ENCODE peak calls at places on chromosomes 5 and 9, in ten cellular contexts. One of them, this sample, is unnamed.

GRCh38 chr9:97737429-97737828 is 40.3 kb upstream of the XPA start:
- DNase-seq in HT-29: peak; percentile 43
- DNase-seq in NCI-H2107: no peak
- DNase-seq in activated CD4-positive, alpha-beta T cell treated with anti-CD3 and anti-CD28 coated beads, Interleukin-2, amount 10 ng/mL, durations not matched to agents 7 days and 5 days: no peak
- DNase-seq in KG1: no peak
- DNase-seq in suprapubic skin: no peak
- DNase-seq in progenitor cell of endocrine pancreas: no peak
- DNase-seq in AG04449: no peak
- DNase-seq in neural crest cell: no peak
- DNase-seq in stimulated activated CD8-positive, alpha-beta memory T cell treated with anti-CD3 and anti-CD28 coated beads, Interleukin-15, amount 100 ng/mL, for 48 hours: no peak
- DNase-seq in this sample: no peak

GRCh38 chr5:5523066-5523505 is 100.6 kb downstream of the ICE1 start:
- DNase-seq in HT-29: no peak
- DNase-seq in NCI-H2107: no peak
- DNase-seq in activated CD4-positive, alpha-beta T cell treated with anti-CD3 and anti-CD28 coated beads, Interleukin-2, amount 10 ng/mL, durations not matched to agents 7 days and 5 days: peak; percentile 63
- DNase-seq in KG1: no peak
- DNase-seq in suprapubic skin: no peak
- DNase-seq in progenitor cell of endocrine pancreas: no peak
- DNase-seq in AG04449: no peak
- DNase-seq in neural crest cell: no peak
- DNase-seq in stimulated activated CD8-positive, alpha-beta memory T cell treated with anti-CD3 and anti-CD28 coated beads, Interleukin-15, amount 100 ng/mL, for 48 hours: no peak
- DNase-seq in this sample: peak; percentile 27

GRCh38 chr5:180618830-180619562 is 27.7 kb upstream of the SCGB3A1 start:
- DNase-seq in HT-29: no peak
- DNase-seq in NCI-H2107: no peak
- DNase-seq in activated CD4-positive, alpha-beta T cell treated with anti-CD3 and anti-CD28 coated beads, Interleukin-2, amount 10 ng/mL, durations not matched to agents 7 days and 5 days: peak; percentile 33
- DNase-seq in KG1: no peak
- DNase-seq in suprapubic skin: no peak
- DNase-seq in progenitor cell of endocrine pancreas: peak; percentile 44
- DNase-seq in AG04449: no peak
- DNase-seq in neural crest cell: peak; percentile 65
- DNase-seq in stimulated activated CD8-positive, alpha-beta memory T cell treated with anti-CD3 and anti-CD28 coated beads, Interleukin-15, amount 100 ng/mL, for 48 hours: peak; percentile 14
- DNase-seq in this sample: peak; percentile 30

GRCh38 chr5:53478411-53479044 is 1.9 kb upstream of the FST start:
- DNase-seq in HT-29: peak; percentile 69
- DNase-seq in NCI-H2107: no peak
- DNase-seq in activated CD4-positive, alpha-beta T cell treated with anti-CD3 and anti-CD28 coated beads, Interleukin-2, amount 10 ng/mL, durations not matched to agents 7 days and 5 days: no peak
- DNase-seq in KG1: no peak
- DNase-seq in suprapubic skin: peak; percentile 69
- DNase-seq in progenitor cell of endocrine pancreas: no peak
- DNase-seq in AG04449: no peak
- DNase-seq in neural crest cell: peak; percentile 38
- DNase-seq in stimulated activated CD8-positive, alpha-beta memory T cell treated with anti-CD3 and anti-CD28 coated beads, Interleukin-15, amount 100 ng/mL, for 48 hours: no peak
- DNase-seq in this sample: peak; percentile 69

GRCh38 chr9:134725605-134725940 is 84.0 kb downstream of the COL5A1 start:
- DNase-seq in HT-29: no peak
- DNase-seq in NCI-H2107: no peak
- DNase-seq in activated CD4-positive, alpha-beta T cell treated with anti-CD3 and anti-CD28 coated beads, Interleukin-2, amount 10 ng/mL, durations not matched to agents 7 days and 5 days: no peak
- DNase-seq in KG1: peak; percentile 42
- DNase-seq in suprapubic skin: no peak
- DNase-seq in progenitor cell of endocrine pancreas: no peak
- DNase-seq in AG04449: no peak
- DNase-seq in neural crest cell: no peak
- DNase-seq in stimulated activated CD8-positive, alpha-beta memory T cell treated with anti-CD3 and anti-CD28 coated beads, Interleukin-15, amount 100 ng/mL, for 48 hours: no peak
- DNase-seq in this sample: no peak

GRCh38 chr5:172640822-172641358 is at the start of gene NEURL1B:
- DNase-seq in HT-29: peak; percentile 44
- DNase-seq in NCI-H2107: peak; percentile 65
- DNase-seq in activated CD4-positive, alpha-beta T cell treated with anti-CD3 and anti-CD28 coated beads, Interleukin-2, amount 10 ng/mL, durations not matched to agents 7 days and 5 days: peak; percentile 78
- DNase-seq in KG1: peak; percentile 84
- DNase-seq in suprapubic skin: peak; percentile 71
- DNase-seq in progenitor cell of endocrine pancreas: peak; percentile 60
- DNase-seq in AG04449: no peak
- DNase-seq in neural crest cell: peak; percentile 76
- DNase-seq in stimulated activated CD8-positive, alpha-beta memory T cell treated with anti-CD3 and anti-CD28 coated beads, Interleukin-15, amount 100 ng/mL, for 48 hours: peak; percentile 23
- DNase-seq in this sample: no peak

GRCh38 chr5:537098-537497 is 12.8 kb upstream of the SLC9A3 start:
- DNase-seq in HT-29: no peak
- DNase-seq in NCI-H2107: no peak
- DNase-seq in activated CD4-positive, alpha-beta T cell treated with anti-CD3 and anti-CD28 coated beads, Interleukin-2, amount 10 ng/mL, durations not matched to agents 7 days and 5 days: no peak
- DNase-seq in KG1: no peak
- DNase-seq in suprapubic skin: peak; percentile 30
- DNase-seq in progenitor cell of endocrine pancreas: no peak
- DNase-seq in AG04449: no peak
- DNase-seq in neural crest cell: no peak
- DNase-seq in stimulated activated CD8-positive, alpha-beta memory T cell treated with anti-CD3 and anti-CD28 coated beads, Interleukin-15, amount 100 ng/mL, for 48 hours: no peak
- DNase-seq in this sample: no peak

GRCh38 chr9:125646222-125647100 is 60.5 kb downstream of the MAPKAP1 start:
- DNase-seq in HT-29: no peak
- DNase-seq in NCI-H2107: no peak
- DNase-seq in activated CD4-positive, alpha-beta T cell treated with anti-CD3 and anti-CD28 coated beads, Interleukin-2, amount 10 ng/mL, durations not matched to agents 7 days and 5 days: peak; percentile 12
- DNase-seq in KG1: no peak
- DNase-seq in suprapubic skin: no peak
- DNase-seq in progenitor cell of endocrine pancreas: no peak
- DNase-seq in AG04449: no peak
- DNase-seq in neural crest cell: no peak
- DNase-seq in stimulated activated CD8-positive, alpha-beta memory T cell treated with anti-CD3 and anti-CD28 coated beads, Interleukin-15, amount 100 ng/mL, for 48 hours: no peak
- DNase-seq in this sample: peak; percentile 44

GRCh38 chr5:11182441-11183080 is 421.5 kb upstream of the DAP start:
- DNase-seq in HT-29: peak; percentile 65
- DNase-seq in NCI-H2107: no peak
- DNase-seq in activated CD4-positive, alpha-beta T cell treated with anti-CD3 and anti-CD28 coated beads, Interleukin-2, amount 10 ng/mL, durations not matched to agents 7 days and 5 days: no peak
- DNase-seq in KG1: no peak
- DNase-seq in suprapubic skin: no peak
- DNase-seq in progenitor cell of endocrine pancreas: no peak
- DNase-seq in AG04449: peak; percentile 2
- DNase-seq in neural crest cell: peak; percentile 18
- DNase-seq in stimulated activated CD8-positive, alpha-beta memory T cell treated with anti-CD3 and anti-CD28 coated beads, Interleukin-15, amount 100 ng/mL, for 48 hours: no peak
- DNase-seq in this sample: peak; percentile 44

GRCh38 chr5:32298056-32298420 is 14.7 kb downstream of the MTMR12 start:
- DNase-seq in HT-29: no peak
- DNase-seq in NCI-H2107: no peak
- DNase-seq in activated CD4-positive, alpha-beta T cell treated with anti-CD3 and anti-CD28 coated beads, Interleukin-2, amount 10 ng/mL, durations not matched to agents 7 days and 5 days: no peak
- DNase-seq in KG1: no peak
- DNase-seq in suprapubic skin: no peak
- DNase-seq in progenitor cell of endocrine pancreas: no peak
- DNase-seq in AG04449: no peak
- DNase-seq in neural crest cell: no peak
- DNase-seq in stimulated activated CD8-positive, alpha-beta memory T cell treated with anti-CD3 and anti-CD28 coated beads, Interleukin-15, amount 100 ng/mL, for 48 hours: no peak
- DNase-seq in this sample: no peak

GRCh38 chr9:135228345-135228982 is 141.0 kb downstream of the OLFM1 start:
- DNase-seq in HT-29: no peak
- DNase-seq in NCI-H2107: no peak
- DNase-seq in activated CD4-positive, alpha-beta T cell treated with anti-CD3 and anti-CD28 coated beads, Interleukin-2, amount 10 ng/mL, durations not matched to agents 7 days and 5 days: no peak
- DNase-seq in KG1: no peak
- DNase-seq in suprapubic skin: peak; percentile 4
- DNase-seq in progenitor cell of endocrine pancreas: no peak
- DNase-seq in AG04449: no peak
- DNase-seq in neural crest cell: no peak
- DNase-seq in stimulated activated CD8-positive, alpha-beta memory T cell treated with anti-CD3 and anti-CD28 coated beads, Interleukin-15, amount 100 ng/mL, for 48 hours: no peak
- DNase-seq in this sample: no peak

GRCh38 chr9:121997791-121998190 is 95.3 kb downstream of the TTLL11 start:
- DNase-seq in HT-29: no peak
- DNase-seq in NCI-H2107: no peak
- DNase-seq in activated CD4-positive, alpha-beta T cell treated with anti-CD3 and anti-CD28 coated beads, Interleukin-2, amount 10 ng/mL, durations not matched to agents 7 days and 5 days: no peak
- DNase-seq in KG1: no peak
- DNase-seq in suprapubic skin: no peak
- DNase-seq in progenitor cell of endocrine pancreas: no peak
- DNase-seq in AG04449: no peak
- DNase-seq in neural crest cell: no peak
- DNase-seq in stimulated activated CD8-positive, alpha-beta memory T cell treated with anti-CD3 and anti-CD28 coated beads, Interleukin-15, amount 100 ng/mL, for 48 hours: no peak
- DNase-seq in this sample: no peak

GRCh38 chr5:134503937-134504437 is 21.5 kb upstream of the JADE2 start:
- DNase-seq in HT-29: no peak
- DNase-seq in NCI-H2107: no peak
- DNase-seq in activated CD4-positive, alpha-beta T cell treated with anti-CD3 and anti-CD28 coated beads, Interleukin-2, amount 10 ng/mL, durations not matched to agents 7 days and 5 days: no peak
- DNase-seq in KG1: no peak
- DNase-seq in suprapubic skin: no peak
- DNase-seq in progenitor cell of endocrine pancreas: no peak
- DNase-seq in AG04449: no peak
- DNase-seq in neural crest cell: no peak
- DNase-seq in stimulated activated CD8-positive, alpha-beta memory T cell treated with anti-CD3 and anti-CD28 coated beads, Interleukin-15, amount 100 ng/mL, for 48 hours: no peak
- DNase-seq in this sample: peak; percentile 50

This sample was measured in fibroblast of the aortic adventitia.